ENCODE peak calls at places on chromosomes 7 and 10, in seven cellular contexts. E is NB4; W is lower lobe of right lung; U is HEK293T; C is NCI-H2227 treated with DMSO at 0.1 percent for 48 hours; X is stimulated activated CD4-positive, alpha-beta T cell treated with anti-CD3 and anti-CD28 coated beads, TNF-alpha, amount 100 ng/mL, for 48 hours; P is GM03348. H is an unnamed sample.

GRCh38 chr10:11260136-11260535 is 242.5 kb downstream of the CELF2 start:
- DNase-seq in X (no peak), U (peak; percentile 18), P (no peak), W (no peak), E (no peak), C (no peak), H (no peak)

GRCh38 chr7:106592282-106593027 is 68.5 kb downstream of the CCDC71L start:
- DNase-seq in X (no peak), E (no peak), U (no peak), W (no peak), P (no peak), C (no peak), H (no peak)

GRCh38 chr7:4774804-4775280 is 581 bp upstream of the AP5Z1 start:
- DNase-seq in W (no peak), X (no peak), E (peak; percentile 80), U (peak; percentile 39), C (no peak), P (peak; percentile 70), H (no peak)

GRCh38 chr10:48246501-48246900 is 28.0 kb downstream of the FRMPD2 start:
- DNase-seq in E (no peak), P (no peak), W (no peak), C (no peak), U (no peak), X (no peak), H (no peak)

GRCh38 chr10:103481974-103482531 is 3.0 kb upstream of the CALHM3 start:
- DNase-seq in E (peak; percentile 87), U (peak; percentile 76), C (peak; percentile 58), W (no peak), X (no peak), P (peak; percentile 79), H (peak; percentile 64)

GRCh38 chr10:19629559-19629958 is 186.7 kb upstream of the PLXDC2 start:
- DNase-seq in X (no peak), E (peak; percentile 33), C (no peak), U (peak; percentile 19), W (peak; percentile 73), P (peak; percentile 71), H (no peak)

GRCh38 chr7:122532406-122533269 is 166.3 kb downstream of the RNF133 start:
- DNase-seq in W (no peak), P (peak; percentile 29), E (peak; percentile 25), X (no peak), U (peak; percentile 7), C (peak; percentile 1), H (no peak)

GRCh38 chr10:130422366-130423324 is 286.5 kb downstream of the GLRX3 start:
- DNase-seq in C (no peak), E (peak; percentile 11), U (no peak), W (no peak), X (no peak), P (no peak), H (no peak)

GRCh38 chr10:89837173-89838001 is 136.0 kb downstream of the KIF20B start:
- DNase-seq in W (peak; percentile 60), C (no peak), P (peak; percentile 45), E (no peak), U (no peak), X (no peak), H (no peak)

GRCh38 chr7:99229234-99229633 is 21.3 kb upstream of the KPNA7 start:
- DNase-seq in P (no peak), U (no peak), C (no peak), X (no peak), E (no peak), W (no peak), H (no peak)

GRCh38 chr10:99172130-99172738 is 63.4 kb downstream of the HPSE2 start:
- DNase-seq in E (peak; percentile 40), P (peak; percentile 51), X (no peak), U (peak; percentile 62), W (no peak), C (no peak), H (peak; percentile 19)

GRCh38 chr10:122703483-122704448 is 4.1 kb upstream of the C10orf120 start:
- DNase-seq in E (peak; percentile 73), X (peak; percentile 35), W (peak; percentile 61), U (peak; percentile 90), C (peak; percentile 4), P (peak; percentile 92), H (peak; percentile 69)

GRCh38 chr7:135879238-135879637 is 97.9 kb downstream of the MTPN start:
- DNase-seq in E (no peak), W (no peak), P (no peak), X (no peak), U (no peak), C (no peak), H (no peak)

GRCh38 chr7:138396251-138397070 is 63.6 kb upstream of the TRIM24 start:
- DNase-seq in X (no peak), W (no peak), C (peak; percentile 30), P (no peak), U (no peak), E (no peak), H (no peak)

GRCh38 chr7:158470336-158470735 is 117.3 kb downstream of the PTPRN2 start:
- DNase-seq in X (no peak), W (no peak), U (no peak), P (no peak), C (no peak), E (peak; percentile 77), H (no peak)

GRCh38 chr10:78313636-78314035 is 280.0 kb downstream of the RPS24 start:
- DNase-seq in E (no peak), C (no peak), P (no peak), X (no peak), U (no peak), W (no peak), H (no peak)

GRCh38 chr7:69677054-69677847 is 79.0 kb downstream of the AUTS2 start:
- DNase-seq in U (no peak), W (no peak), E (peak; percentile 49), C (no peak), X (no peak), P (peak; percentile 26), H (no peak)

GRCh38 chr7:130793855-130794618 is 60.0 kb upstream of the KLF14 start:
- DNase-seq in W (no peak), X (no peak), P (peak; percentile 16), E (no peak), C (peak; percentile 79), U (no peak), H (no peak)

GRCh38 chr10:123614888-123615287 is 51.3 kb upstream of the GPR26 start:
- DNase-seq in P (peak; percentile 70), U (peak; percentile 75), W (peak; percentile 59), X (peak; percentile 6), E (peak; percentile 53), C (no peak), H (no peak)

GRCh38 chr7:96388166-96388565 is 66.3 kb upstream of the SLC25A13 start:
- DNase-seq in X (no peak), U (no peak), E (no peak), W (no peak), C (no peak), P (peak; percentile 11), H (no peak)

GRCh38 chr7:42735081-42735480 is 176.8 kb downstream of the C7orf25 start:
- DNase-seq in P (no peak), E (no peak), C (no peak), X (no peak), U (no peak), W (no peak), H (no peak)

GRCh38 chr7:55912748-55913158 is 25.5 kb downstream of the ZNF713 start:
- DNase-seq in U (no peak), W (no peak), P (no peak), C (no peak), X (no peak), E (no peak), H (peak; percentile 26)

GRCh38 chr10:43808136-43808535 is 159.5 kb upstream of the ZNF32 start:
- DNase-seq in P (no peak), U (no peak), E (peak; percentile 48), X (no peak), C (no peak), W (no peak), H (no peak)